ENCODE peak calls at places on chromosomes 13 and 19, in six cellular contexts. D, J, V, G, N and C are unnamed samples.

GRCh38 chr13:98432638-98433037 is 144.3 kb downstream of the STK24 start:
- DNase-seq in D (no peak), J (no peak), N (no peak), V (no peak), G (no peak), C (no peak)

GRCh38 chr19:22623841-22624221 is 10.3 kb upstream of the ZNF492 start:
- DNase-seq in J (no peak), D (no peak), V (no peak), N (no peak), G (no peak), C (no peak)

GRCh38 chr13:20045946-20046548 is 87.5 kb downstream of the ZMYM2 start:
- DNase-seq in N (no peak), V (no peak), G (no peak), D (no peak), J (no peak), C (no peak)

GRCh38 chr13:37187611-37188010 is 82.1 kb upstream of the CSNK1A1L start:
- DNase-seq in D (no peak), V (no peak), N (no peak), J (no peak), G (no peak), C (no peak)

GRCh38 chr13:76656496-76656895 is 229.7 kb downstream of the KCTD12 start:
- DNase-seq in D (no peak), J (no peak), G (no peak), V (no peak), N (no peak), C (no peak)

GRCh38 chr19:39416152-39416551 is 3.7 kb downstream of the PLEKHG2 start:
- DNase-seq in D (no peak), G (no peak), N (no peak), V (no peak), J (no peak), C (no peak)

GRCh38 chr13:98761979-98762616 is 9.6 kb upstream of the SLC15A1 start:
- DNase-seq in N (no peak), J (no peak), D (no peak), G (no peak), V (no peak), C (no peak)

GRCh38 chr13:29496241-29496712 is 99.2 kb downstream of the SLC7A1 start:
- DNase-seq in D (no peak), J (no peak), G (no peak), V (no peak), N (no peak), C (no peak)

GRCh38 chr19:49887037-49887652 is 9.5 kb downstream of the IL4I1 start:
- DNase-seq in J (no peak), V (no peak), N (no peak), G (no peak), D (no peak), C (no peak)

GRCh38 chr19:41886761-41887710 is 4.1 kb downstream of the ARHGEF1 start:
- DNase-seq in J (no peak), V (no peak), G (peak), N (peak), D (no peak), C (no peak)

GRCh38 chr13:70249332-70250064 is 141.2 kb upstream of the KLHL1 start:
- DNase-seq in V (peak), N (no peak), J (no peak), G (no peak), D (no peak), C (no peak)

GRCh38 chr19:55686311-55687050 is 11.5 kb downstream of the EPN1 start:
- DNase-seq in D (peak), V (no peak), J (no peak), N (no peak), G (no peak), C (no peak)

GRCh38 chr19:28468701-28469459 is 744.1 kb downstream of the UQCRFS1 start:
- DNase-seq in J (no peak), N (no peak), G (no peak), D (peak), V (no peak), C (peak)

GRCh38 chr13:44151474-44151873 is 222.2 kb upstream of the SERP2 start:
- DNase-seq in D (no peak), V (no peak), N (no peak), G (no peak), J (no peak), C (no peak)

GRCh38 chr13:75486146-75486545 is 4.2 kb upstream of the TBC1D4 start:
- DNase-seq in N (no peak), V (no peak), G (no peak), D (no peak), J (no peak), C (no peak)

GRCh38 chr19:7867092-7867844 is 6.9 kb downstream of the PRR36 start:
- DNase-seq in J (no peak), G (no peak), D (no peak), V (no peak), N (no peak), C (no peak)

GRCh38 chr19:10686661-10687517 is 14.3 kb upstream of the QTRT1 start:
- DNase-seq in D (no peak), J (no peak), V (no peak), G (no peak), N (no peak), C (no peak)

GRCh38 chr13:57946361-57946760 is 314.8 kb downstream of the PCDH17 start:
- DNase-seq in G (no peak), N (no peak), V (no peak), D (no peak), J (no peak), C (no peak)

GRCh38 chr19:43552198-43552450 is 19.1 kb downstream of the ZNF575 start:
- DNase-seq in V (no peak), N (no peak), J (no peak), D (no peak), G (no peak), C (no peak)

GRCh38 chr19:3670258-3670795 is 29.9 kb downstream of the PIP5K1C start:
- DNase-seq in V (no peak), D (no peak), G (no peak), J (peak), N (no peak), C (peak)

GRCh38 chr13:113064534-113065405 is 40.8 kb upstream of the F7 start:
- DNase-seq in G (no peak), J (peak), D (no peak), V (no peak), N (no peak), C (no peak)

GRCh38 chr13:78625384-78625783 is 22.0 kb upstream of the POU4F1 start:
- DNase-seq in J (no peak), N (no peak), D (no peak), V (no peak), G (no peak), C (no peak)

GRCh38 chr19:441213-441823 is 19.5 kb downstream of the SHC2 start:
- DNase-seq in J (no peak), G (no peak), N (no peak), V (no peak), D (no peak), C (no peak)

GRCh38 chr13:43522788-43523187 is 264.0 kb downstream of the ENOX1 start:
- DNase-seq in V (no peak), D (no peak), G (no peak), N (no peak), J (no peak), C (no peak)

GRCh38 chr19:47081095-47081494 is 32.5 kb downstream of the ZC3H4 start:
- DNase-seq in J (no peak), V (no peak), D (no peak), G (no peak), N (no peak), C (no peak)

GRCh38 chr19:40507892-40508291 is 41.1 kb downstream of the SPTBN4 start:
- DNase-seq in V (no peak), J (no peak), D (no peak), N (no peak), G (no peak), C (no peak)

GRCh38 chr19:2616741-2617392 is 85.6 kb downstream of the GNG7 start:
- DNase-seq in N (no peak), D (peak), V (no peak), G (no peak), J (no peak), C (peak)

GRCh38 chr19:50722248-50723013 is 733 bp upstream of the CLEC11A start:
- DNase-seq in J (no peak), G (no peak), N (no peak), D (no peak), V (no peak), C (peak)

DNA sequence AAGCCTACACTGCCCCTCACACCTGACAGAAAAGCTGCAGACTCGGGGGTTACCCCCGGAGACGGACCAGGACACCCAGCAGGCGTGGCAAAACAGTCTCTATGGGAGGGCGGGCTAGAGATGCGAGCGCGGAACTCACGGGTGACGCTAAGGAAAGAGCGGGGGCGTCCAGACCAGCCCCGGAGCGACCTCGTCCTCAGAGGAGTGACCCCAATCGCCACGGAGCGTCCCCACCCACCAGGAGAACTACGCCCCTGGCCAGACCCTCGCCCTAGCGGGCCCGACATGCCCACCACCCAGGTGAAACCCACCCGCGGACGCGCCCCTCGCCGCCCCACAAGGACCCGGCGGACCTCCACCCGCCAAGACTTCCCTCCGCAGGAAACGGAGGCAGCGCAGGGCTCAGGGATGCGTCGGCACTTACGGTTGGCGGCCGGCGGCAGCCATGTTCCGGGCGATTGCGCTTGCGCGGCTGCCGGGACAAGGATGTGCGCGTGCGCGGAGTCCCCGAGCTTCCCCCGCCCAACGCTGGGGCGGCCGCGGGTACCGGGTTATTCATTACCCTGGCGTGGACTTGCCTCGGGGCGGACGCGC is at the start of gene ZNF329:
- DNase-seq in V (peak), G (peak), N (peak), D (peak), J (peak), C (peak)
- H3K27ac ChIP-seq in V (peak), G (peak), N (peak), D (peak), J (peak), C (peak)

GRCh38 chr13:95019886-95020285 is 281.4 kb downstream of the ABCC4 start:
- DNase-seq in G (no peak), D (no peak), J (no peak), N (no peak), V (no peak), C (no peak)
- H3K27ac ChIP-seq in G (no peak), D (no peak), J (no peak), N (no peak), V (no peak), C (no peak)

GRCh38 chr19:18433039-18433691 is 4.8 kb downstream of the ISYNA1 start:
- DNase-seq in V (no peak), G (no peak), D (no peak), J (peak), N (no peak), C (peak)
- H3K27ac ChIP-seq in V (no peak), G (no peak), D (no peak), J (peak), N (peak), C (peak)

GRCh38 chr19:14113762-14114414 is 3.7 kb downstream of the PRKACA start:
- DNase-seq in D (peak), G (peak), N (peak), V (no peak), J (peak), C (no peak)
- H3K27ac ChIP-seq in D (peak), G (no peak), N (no peak), V (no peak), J (no peak), C (peak)

GRCh38 chr13:89554801-89555200 is 1792.7 kb upstream of the MIR17HG start:
- DNase-seq in D (no peak), N (no peak), J (no peak), V (no peak), G (no peak), C (no peak)
- H3K27ac ChIP-seq in D (no peak), N (no peak), J (no peak), V (no peak), G (no peak), C (no peak)